ENCODE peak calls at places on chromosome 1, in four cellular contexts. V is HCT116, X is K562, Z is SK-N-SH. Q is an unnamed sample.

GRCh38 chr1:79792212-79792575 is 785.7 kb upstream of the ADGRL4 start:
- DNase-seq in X (no peak), Z (no peak), V (no peak), Q (no peak)

GRCh38 chr1:2348346-2349275 is 42.7 kb downstream of the MORN1 start:
- DNase-seq in X (no peak), V (no peak), Z (no peak), Q (no peak)

GRCh38 chr1:198462365-198463025 is 78.0 kb downstream of the ATP6V1G3 start:
- DNase-seq in V (no peak), Z (no peak), X (no peak), Q (no peak)

GRCh38 chr1:150764617-150765090 is 924 bp downstream of the CTSS start:
- DNase-seq in X (no peak), V (no peak), Z (no peak), Q (no peak)

GRCh38 chr1:164754088-164754600 is 195.2 kb downstream of the PBX1 start:
- DNase-seq in V (no peak), Z (no peak), X (no peak), Q (no peak)

GRCh38 chr1:216447898-216448568 is 24.8 kb upstream of the USH2A start:
- DNase-seq in V (no peak), X (no peak), Z (peak), Q (no peak)

GRCh38 chr1:236089046-236089773 is 24.3 kb upstream of the NID1 start:
- DNase-seq in V (no peak), Z (no peak), X (no peak), Q (no peak)

GRCh38 chr1:212446333-212446732 is 13.6 kb downstream of the NENF start:
- DNase-seq in X (no peak), Z (no peak), V (no peak), Q (no peak)

GRCh38 chr1:17874665-17875064 is 119.5 kb downstream of the ACTL8 start:
- DNase-seq in X (no peak), V (no peak), Z (no peak), Q (no peak)

GRCh38 chr1:47577310-47578025 is 139.6 kb downstream of the FOXD2 start:
- DNase-seq in V (no peak), X (no peak), Z (no peak), Q (no peak)

GRCh38 chr1:113872219-113872934 is 865 bp upstream of the PTPN22 start:
- DNase-seq in V (no peak), X (no peak), Z (no peak), Q (no peak)

GRCh38 chr1:223211323-223211985 is 68.4 kb upstream of the TLR5 start:
- DNase-seq in V (no peak), X (no peak), Z (no peak), Q (no peak)

GRCh38 chr1:182069028-182069466 is 7.5 kb upstream of the ZNF648 start:
- DNase-seq in X (peak), V (peak), Z (peak), Q (peak)

GRCh38 chr1:168343566-168343965 is 62.9 kb downstream of the TBX19 start:
- DNase-seq in V (no peak), X (no peak), Z (no peak), Q (peak)

GRCh38 chr1:161032409-161032808 is 6.4 kb downstream of the TSTD1 start:
- DNase-seq in Z (no peak), V (no peak), X (no peak), Q (peak)

GRCh38 chr1:31901838-31902508 is 36.2 kb downstream of the PTP4A2 start:
- DNase-seq in V (no peak), X (no peak), Z (no peak), Q (no peak)

GRCh38 chr1:26787381-26787705 is 407 bp upstream of the PIGV start:
- DNase-seq in Z (no peak), V (no peak), X (peak), Q (no peak)

GRCh38 chr1:1090424-1091343 is 16.6 kb upstream of the RNF223 start:
- DNase-seq in X (no peak), Z (peak), V (no peak), Q (no peak)

GRCh38 chr1:234696986-234697385 is 87.0 kb upstream of the IRF2BP2 start:
- DNase-seq in X (no peak), V (no peak), Z (no peak), Q (no peak)

GRCh38 chr1:22792396-22793171 is 81.9 kb downstream of the EPHB2 start:
- DNase-seq in V (no peak), Z (no peak), X (no peak), Q (no peak)

GRCh38 chr1:53561488-53562115 is 102.4 kb downstream of the DMRTB1 start:
- DNase-seq in X (no peak), V (no peak), Z (peak), Q (no peak)

GRCh38 chr1:224726783-224727182 is 110.7 kb downstream of the CNIH3 start:
- DNase-seq in Z (no peak), X (no peak), V (no peak), Q (no peak)

GRCh38 chr1:9630331-9631081 is 21.0 kb upstream of the PIK3CD start:
- DNase-seq in X (no peak), Z (no peak), V (no peak), Q (no peak)

GRCh38 chr1:164559342-164560070 is 522 bp downstream of the PBX1 start:
- DNase-seq in X (no peak), Z (peak), V (no peak), Q (peak)

GRCh38 chr1:67973061-67973460 is 77.4 kb downstream of the DIRAS3 start:
- DNase-seq in V (no peak), Z (no peak), X (no peak), Q (no peak)

GRCh38 chr1:15187175-15187810 is 33.7 kb downstream of the TMEM51 start:
- DNase-seq in V (no peak), X (no peak), Z (peak), Q (no peak)

GRCh38 chr1:214449371-214449770 is 102.0 kb downstream of the PTPN14 start:
- DNase-seq in X (no peak), Z (no peak), V (no peak), Q (no peak)

GRCh38 chr1:200892958-200893357 is 1.7 kb upstream of the INAVA start:
- DNase-seq in Z (no peak), X (no peak), V (no peak), Q (no peak)

GRCh38 chr1:3570081-3570986 is 41.0 kb downstream of the MEGF6 start:
- DNase-seq in V (no peak), Z (no peak), X (no peak), Q (no peak)

GRCh38 chr1:152398812-152399698 is 15.0 kb downstream of the CRNN start:
- DNase-seq in Z (no peak), X (no peak), V (peak), Q (peak)

GRCh38 chr1:36433102-36433501 is 17.1 kb downstream of the OSCP1 start:
- DNase-seq in X (no peak), Z (no peak), V (no peak), Q (no peak)

GRCh38 chr1:64624859-64625258 is 120.0 kb upstream of the RAVER2 start:
- DNase-seq in X (no peak), V (no peak), Z (peak), Q (no peak)

GRCh38 chr1:64624446-64624766 is 120.5 kb upstream of the RAVER2 start:
- DNase-seq in X (no peak), V (no peak), Z (peak), Q (no peak)

GRCh38 chr1:64623750-64624445 is 121.0 kb upstream of the RAVER2 start:
- DNase-seq in Z (peak), V (no peak), X (no peak), Q (no peak)
- TF ChIP-seq JUND in Z (peak), V (no peak), X (no peak), Q (no peak)

DNA sequence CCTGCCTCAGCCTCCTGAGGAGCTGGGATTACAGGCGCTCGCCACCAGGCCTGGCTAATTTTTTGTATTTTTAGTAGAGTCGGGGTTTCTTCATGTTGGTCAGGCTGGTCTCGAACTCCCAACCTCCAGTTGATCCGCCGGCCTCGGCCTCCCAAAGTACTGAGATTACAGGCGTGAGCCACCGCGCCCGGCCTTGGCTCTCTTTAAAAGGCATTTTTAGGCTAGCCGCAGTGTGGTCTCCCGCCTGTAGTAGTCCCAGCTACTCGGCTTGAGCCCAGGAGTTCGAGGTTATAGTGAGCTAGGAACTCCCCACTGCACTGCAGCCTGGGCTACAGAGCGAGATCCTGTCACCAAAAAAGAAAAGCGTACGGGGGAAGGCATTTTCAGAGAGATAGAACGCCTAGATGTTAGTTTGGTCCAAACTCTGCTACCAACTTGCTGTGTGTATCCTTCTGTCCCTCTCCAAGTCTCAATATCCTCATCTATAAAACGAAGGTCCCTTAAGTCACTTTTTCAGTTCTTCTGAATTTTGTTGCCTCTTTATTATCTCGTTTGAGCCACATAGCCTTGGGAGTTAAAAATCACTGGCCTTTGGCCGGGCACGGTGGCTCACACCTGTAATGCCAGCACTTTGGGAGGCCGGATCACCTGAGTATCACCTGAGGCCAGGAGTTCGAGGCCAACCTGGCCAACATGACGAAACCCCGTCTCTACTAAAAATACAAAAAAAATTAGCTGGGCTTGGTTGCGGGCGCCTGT is 734 bp downstream of the MED18 start:
- DNase-seq in Z (peak), V (no peak), X (no peak), Q (no peak)
- TF ChIP-seq JUND in Z (no peak), V (no peak), X (no peak), Q (no peak)

GRCh38 chr1:63987014-63987630 is 213.3 kb downstream of the ROR1 start:
- DNase-seq in Z (no peak), V (no peak), X (no peak), Q (no peak)
- TF ChIP-seq JUND in Z (peak), V (no peak), X (no peak), Q (no peak)

GRCh38 chr1:226655251-226656163 is 83.6 kb downstream of the ITPKB start:
- DNase-seq in V (no peak), Z (no peak), X (no peak), Q (no peak)

GRCh38 chr1:226657788-226658537 is 81.1 kb downstream of the ITPKB start:
- DNase-seq in X (no peak), V (no peak), Z (no peak), Q (no peak)

GRCh38 chr1:226656201-226656600 is 82.9 kb downstream of the ITPKB start:
- DNase-seq in X (no peak), Z (no peak), V (no peak), Q (no peak)

GRCh38 chr1:226658538-226659125 is 80.5 kb downstream of the ITPKB start:
- DNase-seq in X (no peak), V (no peak), Z (no peak), Q (no peak)

DNA sequence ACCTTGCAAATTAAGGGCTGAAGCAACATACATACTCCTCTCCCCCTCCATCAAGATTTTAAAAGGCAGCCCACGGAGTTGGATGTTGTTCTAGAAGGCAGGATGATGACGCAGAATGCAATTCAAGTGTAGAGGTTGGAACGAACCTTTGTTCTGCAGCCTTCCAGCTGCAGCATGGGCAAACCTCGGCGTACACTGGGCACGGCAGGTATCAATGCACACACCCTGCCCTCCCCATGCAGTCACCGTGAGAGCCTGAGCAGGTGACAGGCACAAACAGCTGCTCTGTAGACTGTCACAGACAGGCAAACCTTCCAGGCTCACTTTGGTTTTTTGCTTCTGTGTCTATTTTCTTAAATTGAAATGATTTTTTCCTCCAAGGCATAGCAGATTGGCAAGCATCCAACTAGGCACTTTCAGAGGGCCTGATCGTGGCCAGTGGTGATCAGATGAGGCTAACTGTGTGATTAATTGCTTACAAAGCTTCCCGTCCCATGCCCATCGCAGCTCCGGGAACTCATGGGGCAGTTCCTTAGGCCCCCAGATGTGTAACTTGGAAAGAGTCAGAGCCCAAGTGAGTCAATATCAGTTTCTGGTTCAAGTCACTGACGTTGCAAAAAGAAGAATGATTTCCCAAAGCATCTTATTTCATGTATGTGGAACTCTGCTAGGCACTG is 82.3 kb downstream of the ITPKB start:
- DNase-seq in Z (peak), V (no peak), X (no peak), Q (no peak)
- TF ChIP-seq JUND in Z (peak), V (no peak), X (no peak), Q (no peak)

GRCh38 chr1:65421341-65422174 is 1.1 kb downstream of the LEPR start:
- DNase-seq in X (no peak), Z (no peak), V (no peak), Q (no peak)
- TF ChIP-seq JUND in X (no peak), Z (no peak), V (no peak), Q (no peak)

DNA sequence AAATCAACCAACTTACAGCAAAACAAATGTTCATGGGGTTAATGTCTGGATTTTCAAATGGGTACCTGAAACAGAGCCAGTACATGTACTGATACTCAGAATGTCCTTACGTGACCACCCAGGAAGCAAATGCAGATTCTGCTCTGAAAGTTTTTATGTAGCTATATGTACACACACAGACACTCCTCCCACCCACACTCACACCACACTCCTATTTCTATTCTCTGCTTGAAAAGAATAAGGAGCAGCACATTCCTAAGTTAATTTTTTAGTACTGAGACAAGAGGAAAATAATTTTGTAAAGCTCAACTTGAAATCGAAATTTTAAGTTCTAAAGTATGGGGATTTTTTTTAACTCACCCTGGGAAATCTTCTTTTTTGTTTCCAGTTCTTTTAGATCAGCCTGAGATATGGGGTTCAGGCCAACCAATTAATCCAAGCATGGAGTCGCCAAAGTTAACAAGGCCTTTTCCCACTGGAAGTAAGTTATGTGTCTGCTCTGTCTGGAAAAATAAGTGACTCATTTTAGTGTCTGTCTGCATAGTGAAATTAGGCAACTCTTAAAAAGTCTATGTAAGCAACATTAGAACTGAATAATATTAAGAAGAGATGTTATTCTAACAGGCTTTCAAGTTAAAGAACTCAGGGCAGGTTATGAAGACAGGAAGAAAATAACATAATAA is 75.5 kb upstream of the DYNLT5 start:
- DNase-seq in V (no peak), X (no peak), Z (no peak), Q (no peak)
- TF ChIP-seq JUND in V (no peak), X (no peak), Z (peak), Q (no peak)

GRCh38 chr1:178501705-178502329 is 5.1 kb upstream of the CLEC20A start:
- DNase-seq in V (peak), Z (peak), X (peak), Q (peak)

GRCh38 chr1:178502856-178503255 is 6.1 kb upstream of the CLEC20A start:
- DNase-seq in Z (no peak), X (no peak), V (no peak), Q (no peak)

GRCh38 chr1:178500936-178501554 is 4.3 kb upstream of the CLEC20A start:
- DNase-seq in X (no peak), Z (no peak), V (no peak), Q (peak)

GRCh38 chr1:178503849-178504248 is 7.1 kb upstream of the CLEC20A start:
- DNase-seq in X (no peak), V (no peak), Z (no peak), Q (no peak)

DNA sequence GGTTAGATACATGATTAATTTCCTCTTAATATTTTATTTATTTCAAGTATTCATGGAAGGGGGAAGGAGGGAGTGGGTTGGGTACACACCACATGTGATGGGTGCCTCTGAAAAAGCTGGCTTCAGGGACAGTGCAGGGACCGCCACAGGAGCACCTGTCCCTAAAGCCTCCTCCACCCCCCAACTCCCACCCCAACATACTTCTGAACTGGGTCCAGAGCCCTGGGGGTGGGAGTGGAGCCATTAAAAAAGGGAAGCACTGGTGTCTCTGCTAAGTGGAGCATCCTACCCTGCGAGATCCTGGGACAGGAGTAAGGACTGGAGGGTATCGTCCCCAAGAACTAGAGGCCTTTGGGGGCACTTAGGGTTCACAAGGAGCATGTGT is 5.6 kb upstream of the CLEC20A start:
- DNase-seq in X (no peak), V (no peak), Z (no peak), Q (no peak)
- TF ChIP-seq JUND in X (no peak), V (no peak), Z (no peak), Q (no peak)

Q was measured in T47D.